ENCODE peak calls at places on chromosomes 4 and X, in ten cellular contexts. T is GM12865; R is CD8-positive, alpha-beta memory T cell; N is SW480; V is activated CD4-positive, alpha-beta T cell treated with anti-CD3 and anti-CD28 coated beads, Interleukin-2, amount 50 U/mL, for 48 hours; B is posterior cingulate gyrus; O is EH; D is WTC11; I is ureter; G is GM04503. Y is an unnamed sample.

GRCh38 chrX:48919360-48919821 is 567 bp upstream of the PIM2 start:
- DNase-seq in T (peak; percentile 44), R (peak; percentile 65), N (no peak), V (peak; percentile 61), B (no peak), O (no peak), D (peak; percentile 23), I (no peak), G (no peak), Y (no peak)

GRCh38 chrX:65551086-65551485 is 16.5 kb upstream of the LAS1L start:
- DNase-seq in T (no peak), R (no peak), N (no peak), V (no peak), B (peak; percentile 59), O (no peak), D (no peak), I (no peak), G (no peak), Y (no peak)

GRCh38 chrX:101362757-101363156 is 14.2 kb upstream of the TIMM8A start:
- DNase-seq in T (no peak), R (no peak), N (no peak), V (no peak), B (no peak), O (no peak), D (no peak), I (no peak), G (no peak), Y (no peak)

GRCh38 chr4:46399440-46399839 is 9.5 kb upstream of the GABRA2 start:
- DNase-seq in T (no peak), R (no peak), N (no peak), V (no peak), B (no peak), O (no peak), D (no peak), I (no peak), G (no peak), Y (no peak)

GRCh38 chr4:81166431-81166830 is 48.6 kb downstream of the PRKG2 start:
- DNase-seq in T (no peak), R (no peak), N (no peak), V (no peak), B (no peak), O (peak; percentile 8), D (no peak), I (no peak), G (peak; percentile 11), Y (no peak)

GRCh38 chr4:173522160-173522873 is 7.7 kb downstream of the HAND2 start:
- DNase-seq in T (no peak), R (no peak), N (no peak), V (no peak), B (peak; percentile 74), O (peak; percentile 89), D (peak; percentile 67), I (no peak), G (no peak), Y (no peak)

GRCh38 chrX:29941292-29941691 is 274.1 kb upstream of the MAGEB2 start:
- DNase-seq in T (no peak), R (no peak), N (no peak), V (no peak), B (no peak), O (no peak), D (no peak), I (no peak), G (no peak), Y (no peak)

GRCh38 chrX:50475208-50475607 is 4.6 kb upstream of the DGKK start:
- DNase-seq in T (no peak), R (no peak), N (no peak), V (no peak), B (no peak), O (no peak), D (no peak), I (no peak), G (no peak), Y (no peak)

GRCh38 chr4:120977435-120977997 is 55.0 kb upstream of the PRDM5 start:
- DNase-seq in T (peak; percentile 62), R (no peak), N (peak; percentile 11), V (peak; percentile 7), B (no peak), O (peak; percentile 66), D (peak; percentile 14), I (no peak), G (peak; percentile 16), Y (peak; percentile 5)

GRCh38 chr4:29311231-29311630 is 1408.9 kb upstream of the PCDH7 start:
- DNase-seq in T (no peak), R (no peak), N (no peak), V (no peak), B (no peak), O (peak; percentile 60), D (no peak), I (no peak), G (no peak), Y (no peak)

GRCh38 chr4:173301518-173302201 is 32.5 kb downstream of the HMGB2 start:
- DNase-seq in T (peak; percentile 41), R (no peak), N (peak; percentile 7), V (no peak), B (no peak), O (peak; percentile 20), D (no peak), I (no peak), G (no peak), Y (no peak)

GRCh38 chrX:63656871-63657580 is 128.0 kb downstream of the ARHGEF9 start:
- DNase-seq in T (no peak), R (no peak), N (no peak), V (no peak), B (no peak), O (peak; percentile 92), D (no peak), I (no peak), G (peak; percentile 32), Y (no peak)

GRCh38 chr4:119729815-119730643 is 101.4 kb upstream of the PDE5A start:
- DNase-seq in T (no peak), R (no peak), N (no peak), V (no peak), B (peak; percentile 25), O (peak; percentile 96), D (no peak), I (peak; percentile 57), G (peak; percentile 70), Y (no peak)

GRCh38 chr4:86664959-86665358 is 70.8 kb downstream of the PTPN13 start:
- DNase-seq in T (peak; percentile 34), R (no peak), N (peak; percentile 13), V (no peak), B (no peak), O (peak; percentile 78), D (no peak), I (no peak), G (peak; percentile 76), Y (peak; percentile 15)

GRCh38 chrX:11346283-11346682 is 53.1 kb downstream of the AMELX start:
- DNase-seq in T (no peak), R (no peak), N (no peak), V (no peak), B (no peak), O (no peak), D (no peak), I (no peak), G (no peak), Y (no peak)

GRCh38 chr4:115923152-115923551 is 809.7 kb upstream of the NDST4 start:
- DNase-seq in T (no peak), R (no peak), N (no peak), V (no peak), B (no peak), O (no peak), D (no peak), I (no peak), G (no peak), Y (no peak)

GRCh38 chr4:97153042-97153441 is 990.2 kb downstream of the STPG2 start:
- DNase-seq in T (peak; percentile 1), R (no peak), N (no peak), V (no peak), B (no peak), O (no peak), D (no peak), I (no peak), G (no peak), Y (no peak)

GRCh38 chr4:69057620-69058409 is 38.5 kb upstream of the UGT2B7 start:
- DNase-seq in T (peak; percentile 68), R (no peak), N (no peak), V (no peak), B (no peak), O (no peak), D (peak; percentile 20), I (no peak), G (no peak), Y (no peak)

GRCh38 chrX:113644426-113644825 is 803.8 kb upstream of the AMOT start:
- DNase-seq in T (no peak), R (no peak), N (no peak), V (no peak), B (no peak), O (peak; percentile 59), D (no peak), I (no peak), G (peak; percentile 44), Y (peak; percentile 4)

GRCh38 chr4:74117024-74117534 is 18.1 kb upstream of the CXCL2 start:
- DNase-seq in T (no peak), R (no peak), N (peak; percentile 39), V (no peak), B (peak; percentile 80), O (peak; percentile 96), D (no peak), I (peak; percentile 72), G (peak; percentile 96), Y (no peak)

GRCh38 chrX:151700581-151700980 is 5.3 kb downstream of the PRRG3 start:
- DNase-seq in T (no peak), R (no peak), N (no peak), V (no peak), B (no peak), O (no peak), D (no peak), I (no peak), G (no peak), Y (no peak)

GRCh38 chrX:17930850-17931249 is 69.8 kb upstream of the RAI2 start:
- DNase-seq in T (no peak), R (no peak), N (no peak), V (no peak), B (no peak), O (no peak), D (no peak), I (no peak), G (no peak), Y (no peak)

GRCh38 chr4:2386717-2387116 is 31.7 kb downstream of the ZFYVE28 start:
- DNase-seq in T (no peak), R (no peak), N (no peak), V (no peak), B (no peak), O (no peak), D (no peak), I (no peak), G (no peak), Y (no peak)

GRCh38 chr4:4457803-4458550 is 71.1 kb downstream of the NSG1 start:
- DNase-seq in T (no peak), R (no peak), N (no peak), V (no peak), B (no peak), O (peak; percentile 82), D (no peak), I (no peak), G (no peak), Y (no peak)

GRCh38 chr4:181643466-181643865 is 599.7 kb upstream of the TENM3 start:
- DNase-seq in T (no peak), R (no peak), N (no peak), V (no peak), B (no peak), O (no peak), D (no peak), I (no peak), G (no peak), Y (no peak)

GRCh38 chr4:7159923-7160322 is 32.4 kb upstream of the SORCS2 start:
- DNase-seq in T (no peak), R (no peak), N (no peak), V (no peak), B (no peak), O (no peak), D (no peak), I (peak; percentile 12), G (no peak), Y (no peak)

GRCh38 chr4:169933531-169933930 is 92.7 kb downstream of the MFAP3L start:
- DNase-seq in T (no peak), R (no peak), N (no peak), V (no peak), B (no peak), O (peak; percentile 34), D (no peak), I (no peak), G (no peak), Y (no peak)

GRCh38 chr4:155759372-155760252 is 791 bp downstream of the GUCY1B1 start:
- DNase-seq in T (peak; percentile 59), R (no peak), N (no peak), V (peak; percentile 3), B (peak; percentile 88), O (peak; percentile 5), D (peak; percentile 50), I (peak; percentile 43), G (no peak), Y (no peak)